ENCODE peak calls at places on chromosome 12, in nine cellular contexts. U is hippocampal formation; X is NCI-H1105; L is stimulated activated naive CD8-positive, alpha-beta T cell treated with anti-CD3 and anti-CD28 coated beads, Interleukin-15, amount 100 ng/mL, for 72 hours; C is pancreas; J is H4; Q is astrocyte of the spinal cord; E is effector memory CD4-positive, alpha-beta T cell; N is stimulated activated CD8-positive, alpha-beta memory T cell treated with anti-CD3 and anti-CD28 coated beads, Interleukin-4, amount 100 ng/mL, for 1 hour. S is an unnamed sample.

GRCh38 chr12:132320767-132321211 is 8.6 kb downstream of the GALNT9 start:
- DNase-seq in E (no peak), N (no peak), U (no peak), C (peak; percentile 55), Q (no peak), X (no peak), L (no peak), J (no peak), S (no peak)

GRCh38 chr12:18868673-18869072 is 130.8 kb downstream of the CAPZA3 start:
- DNase-seq in N (no peak), Q (peak; percentile 43), X (no peak), E (no peak), U (no peak), J (no peak), L (no peak), C (no peak), S (no peak)

GRCh38 chr12:89349814-89350213 is 2.5 kb downstream of the DUSP6 start:
- DNase-seq in E (no peak), N (no peak), J (peak; percentile 16), U (peak; percentile 21), L (no peak), C (no peak), X (no peak), Q (peak; percentile 74), S (peak; percentile 67)

GRCh38 chr12:49893753-49894752 is 9.6 kb downstream of the FAIM2 start:
- DNase-seq in J (peak; percentile 62), C (no peak), L (no peak), X (no peak), N (no peak), Q (peak; percentile 20), E (no peak), U (no peak), S (peak; percentile 69)

GRCh38 chr12:57627504-57628279 is 5.3 kb downstream of the B4GALNT1 start:
- DNase-seq in N (no peak), E (no peak), C (peak; percentile 69), J (no peak), X (no peak), Q (no peak), L (peak; percentile 52), U (no peak), S (no peak)

GRCh38 chr12:34401659-34402227 is 379.4 kb downstream of the ALG10 start:
- DNase-seq in U (no peak), Q (no peak), L (no peak), N (no peak), C (peak; percentile 21), X (no peak), E (no peak), J (no peak), S (no peak)

GRCh38 chr12:41190360-41190759 is 2.2 kb downstream of the PDZRN4 start:
- DNase-seq in N (no peak), L (no peak), Q (peak; percentile 20), U (no peak), X (peak; percentile 30), C (no peak), J (peak; percentile 26), E (no peak), S (peak; percentile 1)

GRCh38 chr12:12983420-12984035 is 16.5 kb downstream of the HEBP1 start:
- DNase-seq in X (peak; percentile 64), C (no peak), J (peak; percentile 62), N (no peak), U (peak; percentile 30), E (no peak), L (no peak), Q (peak; percentile 62), S (peak; percentile 68)

GRCh38 chr12:55729592-55730446 is 1.0 kb upstream of the CD63 start:
- DNase-seq in J (peak; percentile 93), N (no peak), X (peak; percentile 42), U (peak; percentile 83), C (peak; percentile 93), L (peak; percentile 66), E (peak; percentile 45), Q (peak; percentile 73), S (peak; percentile 87)

GRCh38 chr12:124531281-124531745 is 36.1 kb downstream of the NCOR2 start:
- DNase-seq in J (no peak), L (no peak), N (no peak), C (no peak), Q (no peak), U (no peak), E (no peak), X (peak; percentile 81), S (no peak)

GRCh38 chr12:62957233-62957953 is 22.4 kb upstream of the PPM1H start:
- DNase-seq in N (no peak), E (no peak), Q (peak; percentile 63), X (no peak), J (peak; percentile 23), L (no peak), U (no peak), C (no peak), S (no peak)

GRCh38 chr12:118036672-118037411 is 20.3 kb downstream of the RFC5 start:
- DNase-seq in U (no peak), X (no peak), Q (no peak), N (no peak), L (no peak), C (no peak), J (no peak), E (no peak), S (no peak)

GRCh38 chr12:88578821-88579518 is 1.3 kb downstream of the KITLG start:
- DNase-seq in C (no peak), X (peak; percentile 63), N (no peak), E (no peak), Q (no peak), U (no peak), J (no peak), L (no peak), S (peak; percentile 71)

GRCh38 chr12:27913999-27914614 is 58.4 kb downstream of the PTHLH start:
- DNase-seq in C (no peak), J (no peak), X (no peak), N (no peak), U (no peak), Q (no peak), L (no peak), E (no peak), S (no peak)

GRCh38 chr12:65685514-65685913 is 138.8 kb upstream of the HMGA2 start:
- DNase-seq in N (no peak), E (no peak), Q (peak; percentile 44), J (peak; percentile 29), L (no peak), U (no peak), X (no peak), C (no peak), S (peak; percentile 19)

GRCh38 chr12:66573605-66574004 is 105.3 kb downstream of the GRIP1 start:
- DNase-seq in C (no peak), Q (no peak), J (no peak), E (no peak), U (no peak), X (no peak), N (no peak), L (no peak), S (no peak)

GRCh38 chr12:8449293-8449944 is 6.3 kb upstream of the CLEC6A start:
- DNase-seq in E (no peak), C (no peak), Q (no peak), J (peak; percentile 1), N (no peak), L (no peak), U (no peak), X (no peak), S (peak; percentile 0)

GRCh38 chr12:55965941-55966407 is at the start of gene PMEL:
- DNase-seq in C (no peak), J (no peak), X (no peak), L (no peak), Q (no peak), E (no peak), U (no peak), N (no peak), S (peak; percentile 21)

GRCh38 chr12:117076410-117077372 is 22.5 kb downstream of the TESC start:
- DNase-seq in U (no peak), X (no peak), E (no peak), N (no peak), L (no peak), J (no peak), C (no peak), Q (no peak), S (no peak)

GRCh38 chr12:87259405-87259804 is 769.8 kb downstream of the C12orf50 start:
- DNase-seq in U (no peak), J (no peak), N (no peak), E (no peak), C (no peak), Q (peak; percentile 20), L (no peak), X (no peak), S (no peak)

GRCh38 chr12:44031472-44032185 is 195.7 kb downstream of the TMEM117 start:
- DNase-seq in J (no peak), U (no peak), C (no peak), L (no peak), X (no peak), N (no peak), E (no peak), Q (no peak), S (no peak)

GRCh38 chr12:20128926-20129325 is 239.4 kb upstream of the PDE3A start:
- DNase-seq in E (no peak), L (no peak), J (no peak), N (no peak), U (no peak), X (no peak), Q (no peak), C (no peak), S (no peak)

GRCh38 chr12:124322271-124322998 is 27.5 kb downstream of the RFLNA start:
- DNase-seq in L (no peak), J (no peak), X (no peak), N (no peak), U (no peak), Q (peak; percentile 42), C (no peak), E (no peak), S (no peak)

GRCh38 chr12:94831081-94831747 is 172.3 kb downstream of the NDUFA12 start:
- DNase-seq in Q (no peak), X (no peak), E (no peak), L (peak; percentile 81), C (no peak), J (no peak), N (no peak), U (no peak), S (no peak)